ENCODE peak calls at places on chromosome 3, in ten cellular contexts. A, S, U, Z, Q, O, B, D, M and I are unnamed samples.

GRCh38 chr3:61483997-61484396 is 77.4 kb upstream of the PTPRG start:
- DNase-seq in Q (no peak), S (no peak), U (no peak), Z (no peak), M (no peak), A (no peak), B (peak), O (no peak), D (no peak), I (no peak)

GRCh38 chr3:14836049-14836468 is 17.3 kb downstream of the FGD5 start:
- DNase-seq in O (peak), A (peak), S (no peak), U (peak), Z (no peak), B (peak), M (no peak), D (peak), Q (no peak), I (no peak)

GRCh38 chr3:26960382-26960781 is 337.8 kb downstream of the LRRC3B start:
- DNase-seq in U (no peak), B (no peak), A (no peak), S (no peak), Q (no peak), D (no peak), O (no peak), M (no peak), Z (no peak), I (no peak)

GRCh38 chr3:42493126-42493797 is 9.2 kb upstream of the VIPR1 start:
- DNase-seq in Z (no peak), O (no peak), M (peak), Q (no peak), D (no peak), B (no peak), U (peak), S (no peak), A (peak), I (no peak)

GRCh38 chr3:129119365-129120100 is 2.1 kb downstream of the RAB43 start:
- DNase-seq in B (no peak), U (no peak), O (no peak), S (no peak), Z (peak), D (no peak), Q (no peak), M (no peak), A (no peak), I (no peak)

GRCh38 chr3:4426782-4427344 is 40.2 kb downstream of the SUMF1 start:
- DNase-seq in Z (peak), D (no peak), S (no peak), U (no peak), B (peak), M (no peak), O (peak), Q (no peak), A (no peak), I (peak)

GRCh38 chr3:70992557-70992956 is 591.0 kb downstream of the FOXP1 start:
- DNase-seq in A (no peak), O (no peak), S (no peak), B (no peak), D (no peak), M (no peak), Z (no peak), U (no peak), Q (no peak), I (no peak)

GRCh38 chr3:165820685-165821123 is 16.5 kb downstream of the BCHE start:
- DNase-seq in S (no peak), B (no peak), Z (no peak), D (no peak), U (no peak), Q (no peak), A (no peak), O (no peak), M (no peak), I (no peak)

GRCh38 chr3:62587579-62588031 is 214.3 kb upstream of the FEZF2 start:
- DNase-seq in A (no peak), Q (no peak), O (peak), Z (peak), U (no peak), B (peak), M (no peak), D (no peak), S (peak), I (peak)

GRCh38 chr3:16587703-16588070 is 17.5 kb downstream of the DAZL start:
- DNase-seq in S (no peak), O (no peak), B (peak), Z (no peak), A (no peak), U (no peak), Q (no peak), D (no peak), M (no peak), I (no peak)

GRCh38 chr3:114299421-114299820 is 5.6 kb downstream of the TIGIT start:
- DNase-seq in O (peak), Q (peak), B (peak), Z (peak), S (peak), A (no peak), D (no peak), M (no peak), U (no peak), I (peak)

GRCh38 chr3:183108002-183108449 is 8.7 kb upstream of the MCCC1 start:
- DNase-seq in U (no peak), B (peak), A (no peak), O (no peak), M (no peak), D (no peak), S (no peak), Z (peak), Q (no peak), I (no peak)

GRCh38 chr3:177538064-177538742 is 340.9 kb upstream of the TBL1XR1 start:
- DNase-seq in O (peak), U (no peak), A (peak), M (no peak), Q (no peak), D (peak), Z (no peak), S (no peak), B (peak), I (peak)

GRCh38 chr3:32302601-32303000 is 64.1 kb downstream of the CMTM8 start:
- DNase-seq in S (no peak), M (no peak), O (no peak), A (no peak), B (no peak), D (no peak), U (no peak), Q (no peak), Z (no peak), I (no peak)

GRCh38 chr3:160368804-160369203 is 30.2 kb downstream of the IFT80 start:
- DNase-seq in S (no peak), Z (peak), M (no peak), B (no peak), U (no peak), O (no peak), A (no peak), Q (no peak), D (no peak), I (no peak)

GRCh38 chr3:76501315-76501714 is 538.6 kb upstream of the ROBO2 start:
- DNase-seq in D (no peak), B (no peak), Q (no peak), O (no peak), U (no peak), M (no peak), Z (no peak), S (no peak), A (no peak), I (no peak)

GRCh38 chr3:28835751-28836150 is 445.1 kb upstream of the RBMS3 start:
- DNase-seq in A (no peak), O (no peak), S (no peak), D (peak), B (no peak), U (no peak), Z (peak), Q (no peak), M (no peak), I (no peak)

GRCh38 chr3:45551214-45552010 is 43.1 kb upstream of the LIMD1 start:
- DNase-seq in B (peak), A (peak), M (no peak), Z (peak), D (peak), Q (no peak), S (peak), O (peak), U (peak), I (peak)

GRCh38 chr3:105328338-105328730 is 38.4 kb upstream of the ALCAM start:
- DNase-seq in U (no peak), Z (peak), B (no peak), M (no peak), D (no peak), O (no peak), A (no peak), Q (no peak), S (peak), I (no peak)

GRCh38 chr3:84825817-84826216 is 133.0 kb upstream of the CADM2 start:
- DNase-seq in Z (peak), D (no peak), A (no peak), U (no peak), M (no peak), B (no peak), O (no peak), S (no peak), Q (no peak), I (no peak)
- TF ChIP-seq CTCF in Z (peak), D (no peak), A (no peak), U (no peak), M (peak), B (no peak), O (no peak), S (no peak), Q (no peak), I (no peak)

DNA sequence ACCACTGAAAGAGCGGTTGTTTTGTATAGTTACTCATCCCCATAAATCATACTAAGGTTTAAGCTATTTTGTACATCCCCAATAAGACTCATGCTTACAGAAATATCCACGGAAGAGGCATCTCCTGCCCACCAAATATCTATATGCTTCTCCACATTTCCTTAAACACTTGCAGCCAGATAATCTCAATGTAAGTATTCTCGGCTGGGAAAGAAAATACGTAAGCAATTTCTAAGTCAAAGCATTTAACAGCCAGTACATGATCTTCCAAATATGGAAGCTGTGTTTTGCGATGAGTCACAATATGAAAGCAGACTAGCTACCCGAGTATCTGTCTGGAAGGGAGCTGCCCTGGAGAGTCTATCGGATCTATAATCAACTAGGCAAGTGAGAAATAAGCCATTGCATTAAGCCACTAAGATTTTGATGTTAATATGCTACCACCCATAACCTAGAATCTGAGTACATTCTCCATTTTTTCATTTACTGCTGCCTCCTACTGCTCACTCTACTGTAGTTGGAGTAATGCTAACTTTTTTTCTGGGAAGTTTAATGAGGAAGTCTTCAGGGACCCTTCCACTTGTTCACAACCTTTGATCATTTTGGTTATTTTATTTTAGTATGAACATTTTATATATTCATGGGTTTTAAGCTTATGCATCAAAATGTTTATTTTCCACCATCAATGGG is 26.9 kb upstream of the ZMAT3 start:
- DNase-seq in Z (peak), O (peak), M (no peak), Q (no peak), B (peak), D (no peak), S (no peak), U (no peak), A (no peak), I (peak)
- TF ChIP-seq CTCF in Z (no peak), O (no peak), M (no peak), Q (no peak), B (peak), D (no peak), S (no peak), U (no peak), A (no peak), I (no peak)

DNA sequence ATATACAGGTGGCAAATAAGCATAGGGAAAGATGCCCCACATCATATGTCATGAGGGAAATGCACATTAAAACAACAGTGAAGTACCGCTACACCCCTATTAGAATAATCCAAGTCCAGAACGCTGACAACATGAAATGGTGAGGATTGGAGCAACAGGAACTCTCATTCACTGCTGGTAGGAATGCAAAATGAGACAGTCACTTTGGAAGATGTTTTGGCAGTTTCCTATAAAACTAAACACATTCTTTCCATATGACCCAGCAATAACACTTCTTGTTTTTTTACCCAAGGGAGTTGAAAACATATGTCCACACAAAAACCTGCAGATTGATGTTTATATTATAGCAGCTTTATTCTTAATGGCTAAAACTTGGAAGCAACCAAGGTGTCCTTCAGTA is 116.4 kb upstream of the TOPAZ1 start:
- DNase-seq in Z (no peak), O (peak), U (no peak), D (no peak), A (no peak), B (peak), Q (no peak), S (no peak), M (no peak), I (no peak)
- TF ChIP-seq CTCF in Z (no peak), O (no peak), U (no peak), D (no peak), A (no peak), B (no peak), Q (no peak), S (no peak), M (no peak), I (no peak)

DNA sequence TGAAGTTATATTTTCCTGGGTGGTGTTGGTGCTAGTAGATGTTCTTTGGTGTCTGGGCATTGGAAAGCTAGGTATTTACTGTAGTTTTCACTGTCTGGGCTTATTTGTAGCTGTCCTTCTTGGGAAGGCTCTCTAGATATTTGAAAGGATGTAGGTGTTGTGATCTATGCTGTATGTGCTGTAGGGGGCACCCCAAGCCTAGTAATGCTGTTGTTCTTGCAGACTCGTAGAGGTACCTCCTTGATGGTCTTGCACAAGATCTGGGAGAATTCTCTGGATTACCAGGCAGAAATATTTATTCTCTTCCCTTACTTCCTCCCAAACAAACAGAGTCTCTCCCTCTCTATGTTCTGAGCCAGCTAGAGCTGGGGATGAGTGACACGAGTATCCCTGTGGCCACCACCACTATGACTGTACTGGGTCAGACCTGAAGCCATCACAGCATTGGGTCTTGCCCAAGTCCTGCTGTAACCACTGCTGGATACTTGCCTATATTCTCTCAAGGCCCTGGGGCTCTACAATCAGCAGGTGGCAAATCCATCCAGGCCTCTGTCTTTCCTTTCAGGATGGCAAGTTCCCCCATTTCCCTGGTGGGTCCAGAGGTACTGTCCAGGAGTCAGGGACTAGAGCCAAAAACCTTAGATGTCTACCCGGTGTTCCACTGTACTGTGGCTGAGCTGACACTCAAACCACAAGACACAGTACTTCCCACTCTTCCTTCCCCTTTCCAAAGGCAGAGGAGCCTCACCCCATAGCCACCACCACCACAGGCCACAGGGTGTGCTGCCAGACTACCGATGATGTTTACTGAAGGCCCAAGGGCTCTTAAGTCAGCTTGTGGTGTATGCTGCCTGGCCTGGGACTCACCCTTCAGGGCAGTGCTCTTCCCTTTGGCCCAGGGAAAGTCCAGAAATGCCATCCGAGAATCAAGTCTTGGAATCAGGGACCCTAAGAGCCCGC is 195.2 kb upstream of the DPPA4 start:
- DNase-seq in S (no peak), U (no peak), D (no peak), Z (peak), Q (no peak), B (peak), M (no peak), A (peak), O (peak), I (peak)
- TF ChIP-seq CTCF in S (no peak), U (no peak), D (no peak), Z (peak), Q (peak), B (peak), M (peak), A (peak), O (peak), I (peak)